ENCODE peak calls at places on chromosomes 11 and 22, in ten cellular contexts. One of them, this sample, is unnamed.

GRCh38 chr11:70270877-70271634 is 566 bp downstream of the PPFIA1 start:
- DNase-seq in psoas muscle: peak; percentile 56
- DNase-seq in RWPE1: peak; percentile 20
- DNase-seq in cardiac fibroblast: peak; percentile 56
- DNase-seq in heart right ventricle: peak; percentile 47
- DNase-seq in GM12865: peak; percentile 50
- DNase-seq in Calu3: peak; percentile 60
- DNase-seq in fibroblast of mammary gland: peak; percentile 61
- DNase-seq in AG04450: peak; percentile 13
- DNase-seq in left ventricle myocardium inferior: peak; percentile 28
- DNase-seq in this sample: peak; percentile 57

GRCh38 chr11:72579816-72580647 is 94.2 kb downstream of the PDE2A start:
- DNase-seq in psoas muscle: no peak
- DNase-seq in RWPE1: no peak
- DNase-seq in cardiac fibroblast: no peak
- DNase-seq in heart right ventricle: no peak
- DNase-seq in GM12865: no peak
- DNase-seq in Calu3: no peak
- DNase-seq in fibroblast of mammary gland: no peak
- DNase-seq in AG04450: no peak
- DNase-seq in left ventricle myocardium inferior: no peak
- DNase-seq in this sample: no peak

GRCh38 chr22:36419177-36419911 is 31.6 kb upstream of the MYH9 start:
- DNase-seq in psoas muscle: peak; percentile 25
- DNase-seq in RWPE1: no peak
- DNase-seq in cardiac fibroblast: peak; percentile 59
- DNase-seq in heart right ventricle: peak; percentile 32
- DNase-seq in GM12865: peak; percentile 74
- DNase-seq in Calu3: no peak
- DNase-seq in fibroblast of mammary gland: peak; percentile 84
- DNase-seq in AG04450: peak; percentile 91
- DNase-seq in left ventricle myocardium inferior: peak; percentile 53
- DNase-seq in this sample: no peak

GRCh38 chr11:32729976-32730375 is 64.5 kb downstream of the CCDC73 start:
- DNase-seq in psoas muscle: no peak
- DNase-seq in RWPE1: no peak
- DNase-seq in cardiac fibroblast: no peak
- DNase-seq in heart right ventricle: no peak
- DNase-seq in GM12865: no peak
- DNase-seq in Calu3: no peak
- DNase-seq in fibroblast of mammary gland: no peak
- DNase-seq in AG04450: no peak
- DNase-seq in left ventricle myocardium inferior: no peak
- DNase-seq in this sample: no peak

GRCh38 chr11:72681226-72682153 is 7.3 kb upstream of the PDE2A start:
- DNase-seq in psoas muscle: no peak
- DNase-seq in RWPE1: no peak
- DNase-seq in cardiac fibroblast: no peak
- DNase-seq in heart right ventricle: no peak
- DNase-seq in GM12865: no peak
- DNase-seq in Calu3: no peak
- DNase-seq in fibroblast of mammary gland: peak; percentile 11
- DNase-seq in AG04450: no peak
- DNase-seq in left ventricle myocardium inferior: no peak
- DNase-seq in this sample: no peak

GRCh38 chr11:27008811-27009535 is 15.1 kb downstream of the FIBIN start:
- DNase-seq in psoas muscle: no peak
- DNase-seq in RWPE1: no peak
- DNase-seq in cardiac fibroblast: peak; percentile 33
- DNase-seq in heart right ventricle: no peak
- DNase-seq in GM12865: no peak
- DNase-seq in Calu3: no peak
- DNase-seq in fibroblast of mammary gland: no peak
- DNase-seq in AG04450: no peak
- DNase-seq in left ventricle myocardium inferior: no peak
- DNase-seq in this sample: no peak

GRCh38 chr11:47305734-47306483 is 36.0 kb downstream of the MADD start:
- DNase-seq in psoas muscle: peak; percentile 40
- DNase-seq in RWPE1: no peak
- DNase-seq in cardiac fibroblast: peak; percentile 36
- DNase-seq in heart right ventricle: peak; percentile 65
- DNase-seq in GM12865: no peak
- DNase-seq in Calu3: no peak
- DNase-seq in fibroblast of mammary gland: no peak
- DNase-seq in AG04450: no peak
- DNase-seq in left ventricle myocardium inferior: peak; percentile 78
- DNase-seq in this sample: no peak

GRCh38 chr22:31343235-31344191 is 2.6 kb downstream of the PATZ1 start:
- DNase-seq in psoas muscle: no peak
- DNase-seq in RWPE1: peak; percentile 33
- DNase-seq in cardiac fibroblast: peak; percentile 11
- DNase-seq in heart right ventricle: peak; percentile 28
- DNase-seq in GM12865: peak; percentile 44
- DNase-seq in Calu3: peak; percentile 96
- DNase-seq in fibroblast of mammary gland: no peak
- DNase-seq in AG04450: no peak
- DNase-seq in left ventricle myocardium inferior: peak; percentile 34
- DNase-seq in this sample: peak; percentile 63

GRCh38 chr11:92070026-92070889 is 154.4 kb upstream of the FAT3 start:
- DNase-seq in psoas muscle: no peak
- DNase-seq in RWPE1: no peak
- DNase-seq in cardiac fibroblast: peak; percentile 7
- DNase-seq in heart right ventricle: no peak
- DNase-seq in GM12865: no peak
- DNase-seq in Calu3: no peak
- DNase-seq in fibroblast of mammary gland: no peak
- DNase-seq in AG04450: no peak
- DNase-seq in left ventricle myocardium inferior: no peak
- DNase-seq in this sample: no peak
- TF ChIP-seq CTCF in psoas muscle: no peak
- TF ChIP-seq CTCF in RWPE1: no peak
- TF ChIP-seq CTCF in cardiac fibroblast: no peak
- TF ChIP-seq CTCF in heart right ventricle: no peak
- TF ChIP-seq CTCF in GM12865: no peak
- TF ChIP-seq CTCF in Calu3: no peak
- TF ChIP-seq CTCF in fibroblast of mammary gland: no peak
- TF ChIP-seq CTCF in AG04450: no peak
- TF ChIP-seq CTCF in left ventricle myocardium inferior: no peak
- TF ChIP-seq CTCF in this sample: no peak

GRCh38 chr11:17773674-17774073 is 39.1 kb downstream of the KCNC1 start:
- DNase-seq in psoas muscle: no peak
- DNase-seq in RWPE1: no peak
- DNase-seq in cardiac fibroblast: no peak
- DNase-seq in heart right ventricle: no peak
- DNase-seq in GM12865: no peak
- DNase-seq in Calu3: no peak
- DNase-seq in fibroblast of mammary gland: no peak
- DNase-seq in AG04450: no peak
- DNase-seq in left ventricle myocardium inferior: no peak
- DNase-seq in this sample: no peak

GRCh38 chr11:17775035-17775348 is 40.4 kb downstream of the KCNC1 start:
- DNase-seq in psoas muscle: no peak
- DNase-seq in RWPE1: no peak
- DNase-seq in cardiac fibroblast: no peak
- DNase-seq in heart right ventricle: no peak
- DNase-seq in GM12865: no peak
- DNase-seq in Calu3: no peak
- DNase-seq in fibroblast of mammary gland: no peak
- DNase-seq in AG04450: no peak
- DNase-seq in left ventricle myocardium inferior: no peak
- DNase-seq in this sample: no peak

GRCh38 chr11:17772704-17773600 is 38.4 kb downstream of the KCNC1 start:
- DNase-seq in psoas muscle: no peak
- DNase-seq in RWPE1: no peak
- DNase-seq in cardiac fibroblast: no peak
- DNase-seq in heart right ventricle: no peak
- DNase-seq in GM12865: no peak
- DNase-seq in Calu3: no peak
- DNase-seq in fibroblast of mammary gland: no peak
- DNase-seq in AG04450: no peak
- DNase-seq in left ventricle myocardium inferior: no peak
- DNase-seq in this sample: peak; percentile 3

GRCh38 chr11:17775507-17776212 is 41.1 kb downstream of the KCNC1 start:
- DNase-seq in psoas muscle: no peak
- DNase-seq in RWPE1: no peak
- DNase-seq in cardiac fibroblast: no peak
- DNase-seq in heart right ventricle: no peak
- DNase-seq in GM12865: no peak
- DNase-seq in Calu3: no peak
- DNase-seq in fibroblast of mammary gland: no peak
- DNase-seq in AG04450: no peak
- DNase-seq in left ventricle myocardium inferior: no peak
- DNase-seq in this sample: no peak

GRCh38 chr11:17774232-17775034 is 39.9 kb downstream of the KCNC1 start:
- DNase-seq in psoas muscle: no peak
- DNase-seq in RWPE1: no peak
- DNase-seq in cardiac fibroblast: no peak
- DNase-seq in heart right ventricle: no peak
- DNase-seq in GM12865: no peak
- DNase-seq in Calu3: no peak
- DNase-seq in fibroblast of mammary gland: no peak
- DNase-seq in AG04450: no peak
- DNase-seq in left ventricle myocardium inferior: no peak
- DNase-seq in this sample: no peak
- TF ChIP-seq CTCF in psoas muscle: no peak
- TF ChIP-seq CTCF in RWPE1: no peak
- TF ChIP-seq CTCF in cardiac fibroblast: no peak
- TF ChIP-seq CTCF in heart right ventricle: no peak
- TF ChIP-seq CTCF in GM12865: no peak
- TF ChIP-seq CTCF in Calu3: no peak
- TF ChIP-seq CTCF in fibroblast of mammary gland: no peak
- TF ChIP-seq CTCF in AG04450: no peak
- TF ChIP-seq CTCF in left ventricle myocardium inferior: no peak
- TF ChIP-seq CTCF in this sample: no peak

GRCh38 chr11:122294041-122294440 is 178.0 kb upstream of the BLID start:
- DNase-seq in psoas muscle: no peak
- DNase-seq in RWPE1: no peak
- DNase-seq in cardiac fibroblast: no peak
- DNase-seq in heart right ventricle: no peak
- DNase-seq in GM12865: no peak
- DNase-seq in Calu3: no peak
- DNase-seq in fibroblast of mammary gland: no peak
- DNase-seq in AG04450: no peak
- DNase-seq in left ventricle myocardium inferior: no peak
- DNase-seq in this sample: no peak

DNA sequence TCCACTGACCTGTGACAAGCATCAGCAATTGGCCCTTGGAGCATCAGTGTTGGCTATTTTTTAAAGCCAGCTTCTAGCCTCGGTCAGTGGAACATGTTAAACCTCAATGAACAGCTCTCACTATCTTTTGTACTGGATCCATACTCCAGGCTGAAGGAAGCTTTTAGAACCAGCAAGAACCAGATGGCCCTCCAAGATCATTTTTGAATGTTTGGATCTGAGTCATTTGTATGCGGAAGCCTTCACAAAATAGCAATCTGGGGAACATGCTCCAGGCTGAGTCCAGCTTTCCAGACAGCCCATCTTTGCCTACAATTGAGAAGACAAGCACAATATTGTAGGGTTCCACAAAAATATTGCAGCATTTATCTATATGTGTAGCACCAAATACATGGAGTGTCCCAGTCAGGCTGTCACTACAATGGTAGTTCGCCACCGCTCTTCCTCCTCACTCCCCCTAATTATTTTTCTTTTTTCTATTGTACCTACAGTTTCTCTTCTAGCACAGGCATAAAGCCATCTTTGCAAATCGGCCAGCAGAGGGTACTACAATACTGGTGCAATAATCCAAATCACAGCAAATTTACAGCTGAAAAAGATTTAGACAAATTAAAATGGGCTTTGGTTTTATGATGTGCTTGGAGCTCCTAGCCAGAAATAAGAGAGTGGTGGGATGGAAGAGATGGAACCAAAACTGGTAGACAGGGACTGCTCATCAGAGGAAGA is 177.4 kb upstream of the BLID start:
- DNase-seq in psoas muscle: no peak
- DNase-seq in RWPE1: no peak
- DNase-seq in cardiac fibroblast: peak; percentile 13
- DNase-seq in heart right ventricle: no peak
- DNase-seq in GM12865: no peak
- DNase-seq in Calu3: no peak
- DNase-seq in fibroblast of mammary gland: peak; percentile 20
- DNase-seq in AG04450: no peak
- DNase-seq in left ventricle myocardium inferior: no peak
- DNase-seq in this sample: no peak
- TF ChIP-seq CTCF in psoas muscle: peak; percentile 13
- TF ChIP-seq CTCF in RWPE1: no peak
- TF ChIP-seq CTCF in cardiac fibroblast: peak; percentile 6
- TF ChIP-seq CTCF in heart right ventricle: peak; percentile 51
- TF ChIP-seq CTCF in GM12865: no peak
- TF ChIP-seq CTCF in Calu3: no peak
- TF ChIP-seq CTCF in fibroblast of mammary gland: peak; percentile 22
- TF ChIP-seq CTCF in AG04450: peak; percentile 37
- TF ChIP-seq CTCF in left ventricle myocardium inferior: peak; percentile 64
- TF ChIP-seq CTCF in this sample: no peak

GRCh38 chr22:45551310-45552016 is 48.8 kb downstream of the FBLN1 start:
- DNase-seq in psoas muscle: peak; percentile 48
- DNase-seq in RWPE1: no peak
- DNase-seq in cardiac fibroblast: no peak
- DNase-seq in heart right ventricle: peak; percentile 49
- DNase-seq in GM12865: no peak
- DNase-seq in Calu3: no peak
- DNase-seq in fibroblast of mammary gland: peak; percentile 44
- DNase-seq in AG04450: no peak
- DNase-seq in left ventricle myocardium inferior: no peak
- DNase-seq in this sample: peak; percentile 30

GRCh38 chr22:45552017-45552411 is 49.3 kb downstream of the FBLN1 start:
- DNase-seq in psoas muscle: no peak
- DNase-seq in RWPE1: no peak
- DNase-seq in cardiac fibroblast: no peak
- DNase-seq in heart right ventricle: no peak
- DNase-seq in GM12865: no peak
- DNase-seq in Calu3: no peak
- DNase-seq in fibroblast of mammary gland: no peak
- DNase-seq in AG04450: no peak
- DNase-seq in left ventricle myocardium inferior: no peak
- DNase-seq in this sample: no peak

GRCh38 chr22:45553333-45554039 is 50.8 kb downstream of the FBLN1 start:
- DNase-seq in psoas muscle: peak; percentile 76
- DNase-seq in RWPE1: peak; percentile 78
- DNase-seq in cardiac fibroblast: peak; percentile 89
- DNase-seq in heart right ventricle: peak; percentile 84
- DNase-seq in GM12865: peak; percentile 68
- DNase-seq in Calu3: peak; percentile 90
- DNase-seq in fibroblast of mammary gland: peak; percentile 93
- DNase-seq in AG04450: peak; percentile 71
- DNase-seq in left ventricle myocardium inferior: peak; percentile 77
- DNase-seq in this sample: peak; percentile 92

GRCh38 chr22:45554040-45554406 is 51.3 kb downstream of the FBLN1 start:
- DNase-seq in psoas muscle: no peak
- DNase-seq in RWPE1: peak; percentile 9
- DNase-seq in cardiac fibroblast: no peak
- DNase-seq in heart right ventricle: no peak
- DNase-seq in GM12865: peak; percentile 11
- DNase-seq in Calu3: peak; percentile 66
- DNase-seq in fibroblast of mammary gland: no peak
- DNase-seq in AG04450: no peak
- DNase-seq in left ventricle myocardium inferior: no peak
- DNase-seq in this sample: no peak

DNA sequence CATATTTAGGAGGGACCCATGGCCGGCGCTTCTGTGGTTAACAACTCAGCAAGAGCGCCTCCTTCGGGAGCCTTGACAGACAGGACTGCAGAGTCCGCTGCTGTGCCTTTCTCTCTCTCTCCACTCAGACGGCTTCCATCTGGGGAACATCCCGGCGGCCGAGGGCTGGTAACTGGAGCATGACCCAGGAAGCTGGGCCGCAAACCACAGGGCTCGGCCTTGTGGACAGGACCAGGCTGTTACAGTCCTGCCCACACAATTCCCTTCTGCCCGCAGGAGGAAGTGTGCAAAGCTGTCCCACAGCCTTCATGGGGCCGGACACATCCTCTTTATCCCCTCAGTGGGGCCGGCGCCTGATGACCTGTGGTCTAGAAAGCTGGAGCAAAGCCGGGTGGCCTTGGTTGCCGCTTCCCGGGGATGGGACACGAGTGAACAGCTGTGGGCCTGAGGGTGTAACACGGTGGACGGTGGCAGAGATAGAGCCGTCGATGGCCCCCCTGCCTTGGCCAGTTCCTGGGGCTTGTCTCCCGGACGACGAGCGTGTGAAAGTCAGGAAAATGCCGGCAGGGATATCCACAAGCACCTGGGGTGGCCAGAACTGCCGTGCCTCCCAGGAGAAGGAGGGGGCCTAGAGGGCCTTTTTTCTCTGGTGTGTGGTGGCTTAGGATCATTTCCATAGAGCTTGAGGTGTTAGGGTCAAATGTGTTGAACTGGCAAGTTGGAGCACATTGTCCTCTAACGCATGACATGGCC is 50.1 kb downstream of the FBLN1 start:
- DNase-seq in psoas muscle: peak; percentile 59
- DNase-seq in RWPE1: no peak
- DNase-seq in cardiac fibroblast: peak; percentile 90
- DNase-seq in heart right ventricle: peak; percentile 69
- DNase-seq in GM12865: no peak
- DNase-seq in Calu3: no peak
- DNase-seq in fibroblast of mammary gland: peak; percentile 97
- DNase-seq in AG04450: peak; percentile 90
- DNase-seq in left ventricle myocardium inferior: peak; percentile 77
- DNase-seq in this sample: peak; percentile 51
- TF ChIP-seq CTCF in psoas muscle: no peak
- TF ChIP-seq CTCF in RWPE1: no peak
- TF ChIP-seq CTCF in cardiac fibroblast: peak; percentile 43
- TF ChIP-seq CTCF in heart right ventricle: peak; percentile 43
- TF ChIP-seq CTCF in GM12865: no peak
- TF ChIP-seq CTCF in Calu3: no peak
- TF ChIP-seq CTCF in fibroblast of mammary gland: peak; percentile 42
- TF ChIP-seq CTCF in AG04450: peak; percentile 66
- TF ChIP-seq CTCF in left ventricle myocardium inferior: peak; percentile 39
- TF ChIP-seq CTCF in this sample: no peak